ENCODE peak calls at places on chromosomes 5 and 9, in eight cellular contexts. B, E, C, N, L, V, P and O are unnamed samples.

GRCh38 chr5:91223886-91224285 is 159.2 kb downstream of the ARRDC3 start:
- DNase-seq in B (peak), E (no peak), C (no peak), N (no peak), L (no peak), V (peak), P (no peak), O (peak)

GRCh38 chr5:65882278-65882677 is 44.1 kb upstream of the ERBIN start:
- DNase-seq in B (peak), E (no peak), C (no peak), N (no peak), L (no peak), V (no peak), P (no peak), O (no peak)

GRCh38 chr5:39197556-39197955 is 21.8 kb downstream of the FYB1 start:
- DNase-seq in B (no peak), E (peak), C (no peak), N (no peak), L (no peak), V (no peak), P (no peak), O (no peak)

GRCh38 chr5:136781464-136781863 is 416.1 kb upstream of the TRPC7 start:
- DNase-seq in B (peak), E (no peak), C (no peak), N (no peak), L (no peak), V (peak), P (no peak), O (peak)

GRCh38 chr5:148060309-148060708 is 3.5 kb upstream of the SPINK5 start:
- DNase-seq in B (no peak), E (no peak), C (no peak), N (no peak), L (no peak), V (no peak), P (no peak), O (no peak)

GRCh38 chr9:130196643-130197042 is 24.4 kb downstream of the NCS1 start:
- DNase-seq in B (no peak), E (no peak), C (peak), N (no peak), L (no peak), V (no peak), P (no peak), O (no peak)

GRCh38 chr9:134751630-134752029 is 110.0 kb downstream of the COL5A1 start:
- DNase-seq in B (no peak), E (no peak), C (no peak), N (no peak), L (no peak), V (no peak), P (no peak), O (no peak)

GRCh38 chr5:11300736-11301135 is 539.7 kb upstream of the DAP start:
- DNase-seq in B (no peak), E (no peak), C (no peak), N (no peak), L (no peak), V (no peak), P (no peak), O (no peak)

GRCh38 chr5:153813871-153814270 is 224.8 kb downstream of the FAM114A2 start:
- DNase-seq in B (no peak), E (no peak), C (no peak), N (no peak), L (no peak), V (peak), P (no peak), O (peak)

GRCh38 chr5:37739817-37740261 is 100.0 kb downstream of the GDNF start:
- DNase-seq in B (peak), E (no peak), C (no peak), N (no peak), L (no peak), V (peak), P (no peak), O (peak)

GRCh38 chr9:112874006-112874405 is 16.7 kb downstream of the SLC46A2 start:
- DNase-seq in B (no peak), E (no peak), C (no peak), N (no peak), L (no peak), V (peak), P (no peak), O (no peak)

GRCh38 chr5:65086234-65086886 is 317.6 kb downstream of the CWC27 start:
- DNase-seq in B (peak), E (no peak), C (no peak), N (no peak), L (no peak), V (peak), P (no peak), O (no peak)